ENCODE peak calls at places on chromosomes 11 and 22, in seven cellular contexts. D is GM12892, R is H1, I is HepG2, G is SK-N-SH, E is GM12878, J is K562. A is an unnamed sample.

GRCh38 chr11:32348502-32348901 is 86.8 kb downstream of the WT1 start:
- DNase-seq in D (no peak), R (no peak), I (no peak), G (no peak), E (no peak), J (no peak), A (no peak)

GRCh38 chr22:37431811-37432707 is 4.8 kb upstream of the ELFN2 start:
- DNase-seq in D (no peak), R (no peak), I (peak), G (no peak), E (no peak), J (no peak), A (no peak)

GRCh38 chr11:74452366-74452765 is 15.0 kb downstream of the KCNE3 start:
- DNase-seq in D (no peak), R (no peak), I (no peak), G (no peak), E (no peak), J (no peak), A (no peak)

GRCh38 chr22:21734540-21735197 is 925 bp downstream of the YPEL1 start:
- DNase-seq in D (no peak), R (no peak), I (no peak), G (no peak), E (no peak), J (no peak), A (no peak)

GRCh38 chr11:57180141-57180561 is 1.6 kb upstream of the LRRC55 start:
- DNase-seq in D (no peak), R (no peak), I (no peak), G (no peak), E (no peak), J (no peak), A (no peak)

GRCh38 chr11:30282289-30282631 is 40.6 kb upstream of the ARL14EP start:
- DNase-seq in D (no peak), R (no peak), I (no peak), G (no peak), E (peak), J (no peak), A (no peak)

GRCh38 chr11:113260541-113260940 is 53.8 kb upstream of the TTC12 start:
- DNase-seq in D (no peak), R (no peak), I (no peak), G (no peak), E (no peak), J (no peak), A (no peak)

GRCh38 chr11:59710136-59710847 is 3.4 kb downstream of the OR10V1 start:
- DNase-seq in D (no peak), R (no peak), I (no peak), G (no peak), E (no peak), J (peak), A (no peak)

GRCh38 chr11:2704356-2704755 is 4.6 kb upstream of the KCNQ1OT1 start:
- DNase-seq in D (no peak), R (no peak), I (no peak), G (no peak), E (no peak), J (no peak), A (no peak)

GRCh38 chr11:108592591-108593213 is 866 bp downstream of the EXPH5 start:
- DNase-seq in D (peak), R (no peak), I (no peak), G (peak), E (no peak), J (peak), A (peak)

GRCh38 chr22:34800265-34800664 is 265.7 kb upstream of the ISX start:
- DNase-seq in D (no peak), R (no peak), I (no peak), G (no peak), E (no peak), J (no peak), A (no peak)

GRCh38 chr11:100687032-100687629 is at the start of gene ARHGAP42:
- DNase-seq in D (peak), R (peak), I (peak), G (peak), E (no peak), J (peak), A (peak)

GRCh38 chr11:12930850-12931249 is 78.3 kb upstream of the RASSF10 start:
- DNase-seq in D (no peak), R (no peak), I (peak), G (no peak), E (no peak), J (no peak), A (no peak)

GRCh38 chr22:44536411-44536810 is 38.4 kb upstream of the RTL6 start:
- DNase-seq in D (no peak), R (no peak), I (no peak), G (no peak), E (no peak), J (no peak), A (no peak)

GRCh38 chr11:124633355-124633754 is 10.7 kb downstream of the TBRG1 start:
- DNase-seq in D (no peak), R (no peak), I (no peak), G (peak), E (no peak), J (no peak), A (no peak)

DNA sequence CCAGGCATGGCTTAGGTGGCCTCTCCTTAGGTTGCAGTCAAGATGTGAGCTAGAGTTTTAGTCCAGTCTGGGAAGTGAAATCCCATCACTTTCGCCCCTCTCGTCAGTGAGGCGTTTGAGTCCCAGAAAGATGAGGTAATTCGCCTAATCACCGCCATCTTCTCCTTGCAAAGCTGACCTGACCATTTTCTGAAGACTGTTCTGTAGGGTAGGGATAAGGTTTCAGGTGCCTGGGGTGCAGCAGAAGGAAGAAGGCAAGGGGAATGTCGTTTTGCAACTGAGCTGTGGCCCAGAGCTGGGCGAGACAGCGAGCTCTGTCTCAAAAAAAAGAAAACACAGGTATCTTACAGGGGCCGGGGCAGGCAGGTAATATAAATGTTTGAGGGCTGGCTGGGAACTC is 61.7 kb upstream of the CECR2 start:
- DNase-seq in D (no peak), R (no peak), I (no peak), G (no peak), E (no peak), J (no peak), A (no peak)
- TF ChIP-seq TAF1 in D (no peak), R (no peak), I (no peak), G (no peak), E (no peak), J (no peak), A (no peak)

DNA sequence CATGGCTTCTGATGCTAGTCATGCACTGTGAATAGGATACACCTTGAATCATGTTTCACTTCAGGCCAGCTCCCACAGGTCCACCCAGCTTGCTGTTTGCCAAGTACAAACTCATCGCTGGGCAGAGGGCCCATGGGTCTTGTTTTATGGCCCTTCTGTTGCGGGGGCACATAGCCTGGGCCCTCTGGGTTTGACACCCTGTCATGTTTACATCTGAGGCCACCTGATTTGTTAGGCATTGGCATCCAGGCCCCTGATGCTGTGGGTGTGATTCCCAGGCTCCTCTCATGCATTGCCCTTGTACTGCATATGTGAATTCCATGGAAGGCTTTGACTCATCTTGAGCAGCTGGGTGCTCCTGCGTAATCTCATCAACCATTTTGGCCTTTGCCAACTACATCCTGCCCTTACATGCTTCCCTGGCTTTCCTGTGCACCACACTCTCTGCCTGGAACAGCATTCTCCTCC is 32.6 kb downstream of the PPFIBP2 start:
- DNase-seq in D (no peak), R (no peak), I (no peak), G (no peak), E (no peak), J (no peak), A (no peak)
- TF ChIP-seq POLR2AphosphoS5 in D (no peak), R (no peak), I (no peak), G (no peak), E (no peak), J (no peak), A (no peak)

DNA sequence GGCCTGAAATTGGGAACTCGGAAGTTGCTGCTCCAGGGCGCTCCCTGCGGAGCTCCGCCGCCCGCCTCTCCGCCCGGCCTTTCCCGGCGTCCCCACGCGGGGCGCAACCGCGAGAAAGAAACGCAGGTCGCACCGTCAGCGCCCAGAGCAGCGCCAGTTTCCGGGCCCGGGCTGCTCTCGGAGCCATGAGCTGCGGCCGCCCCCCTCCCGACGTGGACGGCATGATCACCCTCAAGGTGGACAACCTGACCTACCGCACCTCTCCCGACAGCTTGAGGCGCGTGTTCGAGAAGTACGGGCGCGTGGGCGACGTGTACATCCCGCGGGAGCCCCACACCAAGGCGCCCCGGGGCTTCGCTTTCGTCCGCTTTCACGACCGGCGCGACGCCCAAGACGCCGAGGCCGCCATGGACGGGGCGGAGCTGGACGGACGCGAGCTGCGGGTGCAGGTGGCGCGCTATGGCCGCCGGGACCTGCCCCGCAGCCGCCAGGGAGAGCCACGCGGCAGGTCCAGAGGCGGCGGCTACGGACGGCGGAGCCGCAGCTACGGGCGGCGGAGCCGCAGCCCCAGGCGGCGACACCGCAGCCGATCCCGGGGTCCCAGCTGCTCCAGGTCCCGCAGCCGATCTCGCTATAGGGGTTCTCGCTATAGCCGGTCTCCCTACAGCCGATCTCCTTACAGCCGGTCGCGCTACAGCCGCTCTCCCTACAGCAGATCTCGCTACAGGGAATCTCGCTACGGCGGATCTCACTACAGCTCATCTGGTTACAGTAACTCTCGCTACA is 516 bp downstream of the SRSF8 start:
- DNase-seq in D (peak), R (no peak), I (peak), G (peak), E (no peak), J (peak), A (peak)
- TF ChIP-seq TAF1 in D (peak), R (no peak), I (peak), G (peak), E (peak), J (peak), A (no peak)

GRCh38 chr11:118842369-118842768 is 41.3 kb upstream of the CXCR5 start:
- DNase-seq in D (no peak), R (no peak), I (no peak), G (no peak), E (no peak), J (no peak), A (no peak)
- TF ChIP-seq POLR2AphosphoS5 in D (no peak), R (no peak), I (no peak), G (no peak), E (no peak), J (no peak), A (no peak)

GRCh38 chr22:38799265-38800002 is 5.5 kb upstream of the DNAL4 start:
- DNase-seq in D (no peak), R (no peak), I (no peak), G (no peak), E (no peak), J (no peak), A (no peak)
- TF ChIP-seq TAF1 in D (no peak), R (no peak), I (no peak), G (no peak), E (no peak), J (no peak), A (no peak)

A was measured in GM12891.